ENCODE peak calls at places on chromosome 20, in nine cellular contexts. One of them, this sample, is unnamed.

GRCh38 chr20:63254536-63255384 is 497 bp upstream of the NKAIN4 start:
- DNase-seq in stimulated activated effector memory CD8-positive, alpha-beta T cell treated with anti-CD3 and anti-CD28 coated beads, Interleukin-12 subunit alpha, Interleukin-12 subunit beta, amount 100 ng/mL, for 72 hours: no peak
- DNase-seq in HT1080: no peak
- DNase-seq in NCI-H226: no peak
- DNase-seq in breast epithelium: no peak
- DNase-seq in stimulated activated naive CD8-positive, alpha-beta T cell treated with anti-CD3 and anti-CD28 coated beads, Interleukin-15, Interleukin-2, amounts not matched to agents 100 U/mL and 50 U/mL, for 24 hours: no peak
- DNase-seq in transverse colon: no peak
- DNase-seq in hepatocyte: no peak
- DNase-seq in memory B cell: no peak
- DNase-seq in this sample: peak

GRCh38 chr20:40323411-40323810 is 365.6 kb downstream of the MAFB start:
- DNase-seq in NCI-H226: no peak
- DNase-seq in transverse colon: no peak
- DNase-seq in stimulated activated naive CD8-positive, alpha-beta T cell treated with anti-CD3 and anti-CD28 coated beads, Interleukin-15, Interleukin-2, amounts not matched to agents 100 U/mL and 50 U/mL, for 24 hours: no peak
- DNase-seq in hepatocyte: no peak
- DNase-seq in memory B cell: no peak
- DNase-seq in HT1080: peak
- DNase-seq in breast epithelium: no peak
- DNase-seq in stimulated activated effector memory CD8-positive, alpha-beta T cell treated with anti-CD3 and anti-CD28 coated beads, Interleukin-12 subunit alpha, Interleukin-12 subunit beta, amount 100 ng/mL, for 72 hours: no peak
- DNase-seq in this sample: no peak

GRCh38 chr20:1818895-1819294 is 76.3 kb upstream of the SIRPA start:
- DNase-seq in hepatocyte: no peak
- DNase-seq in breast epithelium: no peak
- DNase-seq in NCI-H226: no peak
- DNase-seq in stimulated activated naive CD8-positive, alpha-beta T cell treated with anti-CD3 and anti-CD28 coated beads, Interleukin-15, Interleukin-2, amounts not matched to agents 100 U/mL and 50 U/mL, for 24 hours: no peak
- DNase-seq in stimulated activated effector memory CD8-positive, alpha-beta T cell treated with anti-CD3 and anti-CD28 coated beads, Interleukin-12 subunit alpha, Interleukin-12 subunit beta, amount 100 ng/mL, for 72 hours: no peak
- DNase-seq in transverse colon: no peak
- DNase-seq in HT1080: no peak
- DNase-seq in memory B cell: no peak
- DNase-seq in this sample: no peak

GRCh38 chr20:11810316-11811130 is 107.2 kb upstream of the BTBD3 start:
- DNase-seq in breast epithelium: no peak
- DNase-seq in stimulated activated naive CD8-positive, alpha-beta T cell treated with anti-CD3 and anti-CD28 coated beads, Interleukin-15, Interleukin-2, amounts not matched to agents 100 U/mL and 50 U/mL, for 24 hours: no peak
- DNase-seq in memory B cell: no peak
- DNase-seq in stimulated activated effector memory CD8-positive, alpha-beta T cell treated with anti-CD3 and anti-CD28 coated beads, Interleukin-12 subunit alpha, Interleukin-12 subunit beta, amount 100 ng/mL, for 72 hours: no peak
- DNase-seq in NCI-H226: peak
- DNase-seq in hepatocyte: no peak
- DNase-seq in HT1080: peak
- DNase-seq in transverse colon: no peak
- DNase-seq in this sample: no peak

GRCh38 chr20:57658447-57659130 is 38.4 kb upstream of the ZBP1 start:
- DNase-seq in stimulated activated effector memory CD8-positive, alpha-beta T cell treated with anti-CD3 and anti-CD28 coated beads, Interleukin-12 subunit alpha, Interleukin-12 subunit beta, amount 100 ng/mL, for 72 hours: no peak
- DNase-seq in breast epithelium: peak
- DNase-seq in NCI-H226: no peak
- DNase-seq in stimulated activated naive CD8-positive, alpha-beta T cell treated with anti-CD3 and anti-CD28 coated beads, Interleukin-15, Interleukin-2, amounts not matched to agents 100 U/mL and 50 U/mL, for 24 hours: no peak
- DNase-seq in memory B cell: no peak
- DNase-seq in HT1080: no peak
- DNase-seq in transverse colon: peak
- DNase-seq in hepatocyte: no peak
- DNase-seq in this sample: no peak

GRCh38 chr20:57586370-57586793 is 25.5 kb downstream of the PCK1 start:
- DNase-seq in hepatocyte: peak
- DNase-seq in transverse colon: peak
- DNase-seq in memory B cell: no peak
- DNase-seq in stimulated activated effector memory CD8-positive, alpha-beta T cell treated with anti-CD3 and anti-CD28 coated beads, Interleukin-12 subunit alpha, Interleukin-12 subunit beta, amount 100 ng/mL, for 72 hours: no peak
- DNase-seq in HT1080: no peak
- DNase-seq in NCI-H226: no peak
- DNase-seq in breast epithelium: no peak
- DNase-seq in stimulated activated naive CD8-positive, alpha-beta T cell treated with anti-CD3 and anti-CD28 coated beads, Interleukin-15, Interleukin-2, amounts not matched to agents 100 U/mL and 50 U/mL, for 24 hours: no peak
- DNase-seq in this sample: peak

GRCh38 chr20:25147716-25148115 is 47.8 kb upstream of the ENTPD6 start:
- DNase-seq in stimulated activated naive CD8-positive, alpha-beta T cell treated with anti-CD3 and anti-CD28 coated beads, Interleukin-15, Interleukin-2, amounts not matched to agents 100 U/mL and 50 U/mL, for 24 hours: no peak
- DNase-seq in breast epithelium: no peak
- DNase-seq in NCI-H226: no peak
- DNase-seq in stimulated activated effector memory CD8-positive, alpha-beta T cell treated with anti-CD3 and anti-CD28 coated beads, Interleukin-12 subunit alpha, Interleukin-12 subunit beta, amount 100 ng/mL, for 72 hours: no peak
- DNase-seq in memory B cell: no peak
- DNase-seq in HT1080: no peak
- DNase-seq in hepatocyte: no peak
- DNase-seq in transverse colon: no peak
- DNase-seq in this sample: peak

GRCh38 chr20:46349742-46350056 is 41.4 kb upstream of the CDH22 start:
- DNase-seq in stimulated activated effector memory CD8-positive, alpha-beta T cell treated with anti-CD3 and anti-CD28 coated beads, Interleukin-12 subunit alpha, Interleukin-12 subunit beta, amount 100 ng/mL, for 72 hours: no peak
- DNase-seq in memory B cell: no peak
- DNase-seq in stimulated activated naive CD8-positive, alpha-beta T cell treated with anti-CD3 and anti-CD28 coated beads, Interleukin-15, Interleukin-2, amounts not matched to agents 100 U/mL and 50 U/mL, for 24 hours: no peak
- DNase-seq in hepatocyte: peak
- DNase-seq in HT1080: no peak
- DNase-seq in breast epithelium: no peak
- DNase-seq in transverse colon: no peak
- DNase-seq in NCI-H226: no peak
- DNase-seq in this sample: no peak

GRCh38 chr20:59364611-59365010 is 64.2 kb downstream of the EDN3 start:
- DNase-seq in NCI-H226: no peak
- DNase-seq in hepatocyte: no peak
- DNase-seq in memory B cell: no peak
- DNase-seq in HT1080: no peak
- DNase-seq in stimulated activated naive CD8-positive, alpha-beta T cell treated with anti-CD3 and anti-CD28 coated beads, Interleukin-15, Interleukin-2, amounts not matched to agents 100 U/mL and 50 U/mL, for 24 hours: no peak
- DNase-seq in stimulated activated effector memory CD8-positive, alpha-beta T cell treated with anti-CD3 and anti-CD28 coated beads, Interleukin-12 subunit alpha, Interleukin-12 subunit beta, amount 100 ng/mL, for 72 hours: no peak
- DNase-seq in transverse colon: no peak
- DNase-seq in breast epithelium: no peak
- DNase-seq in this sample: no peak

GRCh38 chr20:26167499-26167898 is 470.8 kb upstream of the ZNF337 start:
- DNase-seq in breast epithelium: no peak
- DNase-seq in stimulated activated effector memory CD8-positive, alpha-beta T cell treated with anti-CD3 and anti-CD28 coated beads, Interleukin-12 subunit alpha, Interleukin-12 subunit beta, amount 100 ng/mL, for 72 hours: no peak
- DNase-seq in NCI-H226: peak
- DNase-seq in HT1080: peak
- DNase-seq in memory B cell: no peak
- DNase-seq in hepatocyte: no peak
- DNase-seq in transverse colon: no peak
- DNase-seq in stimulated activated naive CD8-positive, alpha-beta T cell treated with anti-CD3 and anti-CD28 coated beads, Interleukin-15, Interleukin-2, amounts not matched to agents 100 U/mL and 50 U/mL, for 24 hours: no peak
- DNase-seq in this sample: no peak

GRCh38 chr20:4592316-4593148 is 129.2 kb upstream of the PRND start:
- DNase-seq in stimulated activated effector memory CD8-positive, alpha-beta T cell treated with anti-CD3 and anti-CD28 coated beads, Interleukin-12 subunit alpha, Interleukin-12 subunit beta, amount 100 ng/mL, for 72 hours: peak
- DNase-seq in breast epithelium: no peak
- DNase-seq in NCI-H226: no peak
- DNase-seq in transverse colon: peak
- DNase-seq in stimulated activated naive CD8-positive, alpha-beta T cell treated with anti-CD3 and anti-CD28 coated beads, Interleukin-15, Interleukin-2, amounts not matched to agents 100 U/mL and 50 U/mL, for 24 hours: peak
- DNase-seq in HT1080: peak
- DNase-seq in hepatocyte: peak
- DNase-seq in memory B cell: peak
- DNase-seq in this sample: peak

GRCh38 chr20:32333988-32334885 is 23.9 kb upstream of the ASXL1 start:
- DNase-seq in NCI-H226: peak
- DNase-seq in breast epithelium: no peak
- DNase-seq in hepatocyte: no peak
- DNase-seq in stimulated activated naive CD8-positive, alpha-beta T cell treated with anti-CD3 and anti-CD28 coated beads, Interleukin-15, Interleukin-2, amounts not matched to agents 100 U/mL and 50 U/mL, for 24 hours: peak
- DNase-seq in memory B cell: no peak
- DNase-seq in stimulated activated effector memory CD8-positive, alpha-beta T cell treated with anti-CD3 and anti-CD28 coated beads, Interleukin-12 subunit alpha, Interleukin-12 subunit beta, amount 100 ng/mL, for 72 hours: peak
- DNase-seq in transverse colon: peak
- DNase-seq in HT1080: no peak
- DNase-seq in this sample: no peak

GRCh38 chr20:50589548-50590347 is 79.6 kb downstream of the PTPN1 start:
- DNase-seq in HT1080: no peak
- DNase-seq in hepatocyte: no peak
- DNase-seq in NCI-H226: no peak
- DNase-seq in memory B cell: no peak
- DNase-seq in stimulated activated naive CD8-positive, alpha-beta T cell treated with anti-CD3 and anti-CD28 coated beads, Interleukin-15, Interleukin-2, amounts not matched to agents 100 U/mL and 50 U/mL, for 24 hours: no peak
- DNase-seq in transverse colon: no peak
- DNase-seq in stimulated activated effector memory CD8-positive, alpha-beta T cell treated with anti-CD3 and anti-CD28 coated beads, Interleukin-12 subunit alpha, Interleukin-12 subunit beta, amount 100 ng/mL, for 72 hours: no peak
- DNase-seq in breast epithelium: no peak
- DNase-seq in this sample: no peak

GRCh38 chr20:15494841-15495240 is 1078.4 kb downstream of the KIF16B start:
- DNase-seq in breast epithelium: no peak
- DNase-seq in stimulated activated effector memory CD8-positive, alpha-beta T cell treated with anti-CD3 and anti-CD28 coated beads, Interleukin-12 subunit alpha, Interleukin-12 subunit beta, amount 100 ng/mL, for 72 hours: no peak
- DNase-seq in memory B cell: no peak
- DNase-seq in transverse colon: no peak
- DNase-seq in stimulated activated naive CD8-positive, alpha-beta T cell treated with anti-CD3 and anti-CD28 coated beads, Interleukin-15, Interleukin-2, amounts not matched to agents 100 U/mL and 50 U/mL, for 24 hours: no peak
- DNase-seq in HT1080: no peak
- DNase-seq in NCI-H226: no peak
- DNase-seq in hepatocyte: no peak
- DNase-seq in this sample: no peak

GRCh38 chr20:3340443-3340842 is 67.0 kb downstream of the DNAAF9 start:
- DNase-seq in hepatocyte: no peak
- DNase-seq in NCI-H226: no peak
- DNase-seq in stimulated activated naive CD8-positive, alpha-beta T cell treated with anti-CD3 and anti-CD28 coated beads, Interleukin-15, Interleukin-2, amounts not matched to agents 100 U/mL and 50 U/mL, for 24 hours: no peak
- DNase-seq in HT1080: no peak
- DNase-seq in transverse colon: peak
- DNase-seq in breast epithelium: no peak
- DNase-seq in memory B cell: no peak
- DNase-seq in stimulated activated effector memory CD8-positive, alpha-beta T cell treated with anti-CD3 and anti-CD28 coated beads, Interleukin-12 subunit alpha, Interleukin-12 subunit beta, amount 100 ng/mL, for 72 hours: no peak
- DNase-seq in this sample: no peak

GRCh38 chr20:58552366-58552934 is 37.3 kb upstream of the APCDD1L start:
- DNase-seq in NCI-H226: no peak
- DNase-seq in memory B cell: no peak
- DNase-seq in hepatocyte: no peak
- DNase-seq in breast epithelium: peak
- DNase-seq in HT1080: no peak
- DNase-seq in stimulated activated naive CD8-positive, alpha-beta T cell treated with anti-CD3 and anti-CD28 coated beads, Interleukin-15, Interleukin-2, amounts not matched to agents 100 U/mL and 50 U/mL, for 24 hours: no peak
- DNase-seq in stimulated activated effector memory CD8-positive, alpha-beta T cell treated with anti-CD3 and anti-CD28 coated beads, Interleukin-12 subunit alpha, Interleukin-12 subunit beta, amount 100 ng/mL, for 72 hours: no peak
- DNase-seq in transverse colon: no peak
- DNase-seq in this sample: no peak

GRCh38 chr20:62804021-62804631 is 509 bp upstream of the OGFR start:
- DNase-seq in stimulated activated effector memory CD8-positive, alpha-beta T cell treated with anti-CD3 and anti-CD28 coated beads, Interleukin-12 subunit alpha, Interleukin-12 subunit beta, amount 100 ng/mL, for 72 hours: no peak
- DNase-seq in HT1080: no peak
- DNase-seq in breast epithelium: no peak
- DNase-seq in memory B cell: no peak
- DNase-seq in hepatocyte: no peak
- DNase-seq in transverse colon: no peak
- DNase-seq in NCI-H226: no peak
- DNase-seq in stimulated activated naive CD8-positive, alpha-beta T cell treated with anti-CD3 and anti-CD28 coated beads, Interleukin-15, Interleukin-2, amounts not matched to agents 100 U/mL and 50 U/mL, for 24 hours: no peak
- DNase-seq in this sample: no peak

GRCh38 chr20:41366546-41367392 is at the start of gene EMILIN3:
- DNase-seq in transverse colon: no peak
- DNase-seq in hepatocyte: peak
- DNase-seq in stimulated activated naive CD8-positive, alpha-beta T cell treated with anti-CD3 and anti-CD28 coated beads, Interleukin-15, Interleukin-2, amounts not matched to agents 100 U/mL and 50 U/mL, for 24 hours: no peak
- DNase-seq in NCI-H226: no peak
- DNase-seq in HT1080: no peak
- DNase-seq in stimulated activated effector memory CD8-positive, alpha-beta T cell treated with anti-CD3 and anti-CD28 coated beads, Interleukin-12 subunit alpha, Interleukin-12 subunit beta, amount 100 ng/mL, for 72 hours: no peak
- DNase-seq in breast epithelium: no peak
- DNase-seq in memory B cell: no peak
- DNase-seq in this sample: peak

GRCh38 chr20:47027042-47027441 is 132.4 kb downstream of the EYA2 start:
- DNase-seq in HT1080: no peak
- DNase-seq in memory B cell: no peak
- DNase-seq in transverse colon: no peak
- DNase-seq in NCI-H226: no peak
- DNase-seq in stimulated activated naive CD8-positive, alpha-beta T cell treated with anti-CD3 and anti-CD28 coated beads, Interleukin-15, Interleukin-2, amounts not matched to agents 100 U/mL and 50 U/mL, for 24 hours: no peak
- DNase-seq in hepatocyte: no peak
- DNase-seq in stimulated activated effector memory CD8-positive, alpha-beta T cell treated with anti-CD3 and anti-CD28 coated beads, Interleukin-12 subunit alpha, Interleukin-12 subunit beta, amount 100 ng/mL, for 72 hours: no peak
- DNase-seq in breast epithelium: no peak
- DNase-seq in this sample: no peak

GRCh38 chr20:41895216-41895615 is 277.0 kb upstream of the CHD6 start:
- DNase-seq in stimulated activated effector memory CD8-positive, alpha-beta T cell treated with anti-CD3 and anti-CD28 coated beads, Interleukin-12 subunit alpha, Interleukin-12 subunit beta, amount 100 ng/mL, for 72 hours: no peak
- DNase-seq in HT1080: no peak
- DNase-seq in stimulated activated naive CD8-positive, alpha-beta T cell treated with anti-CD3 and anti-CD28 coated beads, Interleukin-15, Interleukin-2, amounts not matched to agents 100 U/mL and 50 U/mL, for 24 hours: no peak
- DNase-seq in breast epithelium: no peak
- DNase-seq in NCI-H226: no peak
- DNase-seq in memory B cell: no peak
- DNase-seq in transverse colon: no peak
- DNase-seq in hepatocyte: no peak
- DNase-seq in this sample: no peak

GRCh38 chr20:47357296-47358051 is 975 bp upstream of the ZMYND8 start:
- DNase-seq in transverse colon: peak
- DNase-seq in NCI-H226: peak
- DNase-seq in HT1080: peak
- DNase-seq in stimulated activated effector memory CD8-positive, alpha-beta T cell treated with anti-CD3 and anti-CD28 coated beads, Interleukin-12 subunit alpha, Interleukin-12 subunit beta, amount 100 ng/mL, for 72 hours: peak
- DNase-seq in stimulated activated naive CD8-positive, alpha-beta T cell treated with anti-CD3 and anti-CD28 coated beads, Interleukin-15, Interleukin-2, amounts not matched to agents 100 U/mL and 50 U/mL, for 24 hours: peak
- DNase-seq in memory B cell: peak
- DNase-seq in breast epithelium: peak
- DNase-seq in hepatocyte: peak
- DNase-seq in this sample: peak

GRCh38 chr20:18276821-18277220 is 11.5 kb upstream of the ZNF133 start:
- DNase-seq in transverse colon: peak
- DNase-seq in HT1080: peak
- DNase-seq in hepatocyte: peak
- DNase-seq in stimulated activated effector memory CD8-positive, alpha-beta T cell treated with anti-CD3 and anti-CD28 coated beads, Interleukin-12 subunit alpha, Interleukin-12 subunit beta, amount 100 ng/mL, for 72 hours: peak
- DNase-seq in stimulated activated naive CD8-positive, alpha-beta T cell treated with anti-CD3 and anti-CD28 coated beads, Interleukin-15, Interleukin-2, amounts not matched to agents 100 U/mL and 50 U/mL, for 24 hours: peak
- DNase-seq in breast epithelium: peak
- DNase-seq in memory B cell: peak
- DNase-seq in NCI-H226: peak
- DNase-seq in this sample: peak

GRCh38 chr20:31869942-31870702 is at the start of the genes DUSP15 and TTLL9:
- DNase-seq in memory B cell: peak
- DNase-seq in transverse colon: peak
- DNase-seq in HT1080: no peak
- DNase-seq in NCI-H226: no peak
- DNase-seq in breast epithelium: peak
- DNase-seq in hepatocyte: peak
- DNase-seq in stimulated activated effector memory CD8-positive, alpha-beta T cell treated with anti-CD3 and anti-CD28 coated beads, Interleukin-12 subunit alpha, Interleukin-12 subunit beta, amount 100 ng/mL, for 72 hours: no peak
- DNase-seq in stimulated activated naive CD8-positive, alpha-beta T cell treated with anti-CD3 and anti-CD28 coated beads, Interleukin-15, Interleukin-2, amounts not matched to agents 100 U/mL and 50 U/mL, for 24 hours: peak
- DNase-seq in this sample: peak

This sample was measured in ELF-1.